ENCODE peak calls at places on chromosomes 12 and 14, in ten cellular contexts. G, J, A, W, V, O, R, E, L and N are unnamed samples.
A peak's percentile ranks its signal among the peaks of the same experiment; 100 is the strongest.

GRCh38 chr12:109192358-109192757 is 76.0 kb downstream of the ACACB start:
- DNase-seq in O (no peak), E (no peak), J (peak; percentile 58), G (no peak), A (no peak), L (peak; percentile 19), V (no peak), W (peak; percentile 18), R (no peak), N (no peak)

GRCh38 chr12:110636516-110636915 is 22.6 kb downstream of the TCTN1 start:
- DNase-seq in R (no peak), E (no peak), O (no peak), V (no peak), G (no peak), W (no peak), J (no peak), L (no peak), A (no peak), N (no peak)

GRCh38 chr12:32947203-32947795 is 50.7 kb upstream of the PKP2 start:
- DNase-seq in A (no peak), W (peak; percentile 27), E (no peak), G (no peak), R (no peak), V (no peak), J (peak; percentile 34), O (no peak), L (no peak), N (no peak)

GRCh38 chr12:109840349-109841073 is 7.3 kb upstream of the TRPV4 start:
- DNase-seq in E (no peak), L (no peak), G (no peak), V (no peak), R (no peak), O (no peak), W (no peak), A (no peak), J (no peak), N (no peak)

GRCh38 chr12:56158926-56159461 is 835 bp downstream of the MYL6 start:
- DNase-seq in A (peak; percentile 76), V (peak; percentile 69), R (peak; percentile 72), J (peak; percentile 87), W (peak; percentile 70), E (peak; percentile 88), O (no peak), L (peak; percentile 37), G (peak; percentile 43), N (peak; percentile 55)

GRCh38 chr12:131608740-131609665 is 101.9 kb upstream of the SFSWAP start:
- DNase-seq in G (peak; percentile 79), E (peak; percentile 85), R (peak; percentile 82), J (peak; percentile 62), L (no peak), O (peak; percentile 64), A (peak; percentile 27), V (no peak), W (no peak), N (peak; percentile 87)

GRCh38 chr14:36672095-36672494 is 10.4 kb downstream of the PAX9 start:
- DNase-seq in J (no peak), G (no peak), V (no peak), E (no peak), R (no peak), L (no peak), A (no peak), W (no peak), O (no peak), N (no peak)

GRCh38 chr12:39846971-39847661 is 227.5 kb upstream of the ABCD2 start:
- DNase-seq in L (no peak), V (no peak), W (peak; percentile 14), J (no peak), A (peak; percentile 20), E (no peak), O (peak; percentile 42), R (no peak), G (no peak), N (no peak)

GRCh38 chr14:31261859-31262739 is 54.5 kb upstream of the HECTD1 start:
- DNase-seq in G (no peak), E (no peak), O (no peak), R (no peak), L (no peak), W (peak; percentile 52), A (no peak), J (peak; percentile 63), V (no peak), N (no peak)

GRCh38 chr14:93953739-93954515 is 22.4 kb downstream of the ASB2 start:
- DNase-seq in R (no peak), L (no peak), G (no peak), J (no peak), O (no peak), A (no peak), W (no peak), E (no peak), V (no peak), N (no peak)

GRCh38 chr14:59188461-59189280 is at the start of gene DAAM1:
- DNase-seq in G (peak; percentile 85), O (peak; percentile 89), A (peak; percentile 95), L (peak; percentile 95), R (peak; percentile 97), J (peak; percentile 99), E (peak; percentile 98), W (peak; percentile 99), V (peak; percentile 94), N (peak; percentile 96)
- TF ChIP-seq CTCF in G (no peak), O (no peak), A (no peak), L (no peak), R (no peak), J (no peak), E (no peak), W (no peak), V (peak; percentile 19), N (no peak)

DNA sequence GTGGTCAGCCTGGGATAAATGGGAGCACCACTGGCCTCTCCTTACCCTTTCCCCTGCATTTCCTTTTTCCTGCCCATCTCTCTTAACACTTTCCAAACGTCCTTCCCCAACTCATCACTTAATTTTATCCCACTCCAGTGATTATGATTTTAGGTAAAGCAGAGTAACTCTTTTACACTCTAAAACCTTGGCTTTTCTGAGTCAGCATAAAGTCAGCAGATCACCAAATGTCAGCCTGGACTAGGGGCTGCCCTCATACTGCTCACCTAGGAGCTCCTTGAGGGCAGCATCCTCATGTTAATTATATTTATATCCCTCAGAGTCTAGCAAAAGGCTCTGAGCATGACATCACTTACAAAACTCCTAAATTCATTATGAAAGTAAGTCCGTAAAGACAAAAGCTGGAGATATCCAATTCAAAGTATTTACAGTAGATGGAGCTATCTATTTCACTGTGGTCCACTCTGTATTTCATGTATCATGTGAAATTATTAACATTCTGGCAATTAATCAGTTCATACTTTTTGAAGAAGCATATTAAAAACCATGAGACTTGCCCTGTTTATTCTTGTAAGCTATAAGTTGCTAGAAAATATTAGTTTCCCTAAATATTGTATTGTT is 17.0 kb upstream of the DICER1 start:
- DNase-seq in L (no peak), W (peak; percentile 25), V (no peak), J (peak; percentile 41), R (no peak), O (no peak), E (no peak), G (no peak), A (no peak), N (no peak)
- TF ChIP-seq CTCF in L (no peak), W (peak; percentile 34), V (no peak), J (peak; percentile 34), R (no peak), O (no peak), E (peak; percentile 34), G (no peak), A (no peak), N (no peak)

GRCh38 chr14:38134631-38135030 is 73.1 kb upstream of the SSTR1 start:
- DNase-seq in V (no peak), L (no peak), R (no peak), E (no peak), O (no peak), G (no peak), J (no peak), A (no peak), W (no peak), N (no peak)
- TF ChIP-seq CTCF in V (no peak), L (no peak), R (no peak), E (no peak), O (no peak), G (no peak), J (no peak), A (no peak), W (no peak), N (no peak)

GRCh38 chr12:23361971-23362370 is 587.5 kb downstream of the SOX5 start:
- DNase-seq in A (no peak), R (no peak), L (no peak), G (no peak), W (no peak), O (no peak), E (no peak), J (no peak), V (no peak), N (no peak)
- TF ChIP-seq CTCF in A (no peak), R (peak; percentile 47), L (no peak), G (peak; percentile 52), W (no peak), O (no peak), E (no peak), J (no peak), V (no peak), N (peak; percentile 50)

GRCh38 chr14:54572316-54572715 is 5.4 kb downstream of the SAMD4A start:
- DNase-seq in L (no peak), W (no peak), O (no peak), R (peak; percentile 47), E (no peak), G (no peak), A (no peak), J (peak; percentile 41), V (no peak), N (no peak)
- TF ChIP-seq CTCF in L (peak; percentile 51), W (peak; percentile 51), O (peak; percentile 53), R (peak; percentile 52), E (peak; percentile 51), G (peak; percentile 71), A (peak; percentile 26), J (peak; percentile 39), V (peak; percentile 18), N (peak; percentile 71)